ENCODE peak calls at places on chromosome 3, in eight cellular contexts. Q is breast epithelium, V is fibroblast of mammary gland, N is IMR-90, T is WERI-Rb-1, E is fibroblast of lung, J is psoas muscle, K is neural crest cell. W is an unnamed sample.

GRCh38 chr3:173893066-173893465 is 495.5 kb downstream of the NLGN1 start:
- DNase-seq in Q (no peak), N (peak), V (peak), K (no peak), E (peak), J (no peak), T (no peak), W (no peak)

GRCh38 chr3:37559461-37559860 is 302.2 kb upstream of the CTDSPL start:
- DNase-seq in V (peak), K (no peak), N (peak), T (no peak), Q (no peak), J (no peak), E (peak), W (no peak)

GRCh38 chr3:37499061-37499785 is 324.8 kb upstream of the LRRFIP2 start:
- DNase-seq in J (no peak), V (no peak), N (no peak), K (no peak), T (no peak), E (no peak), Q (no peak), W (no peak)

GRCh38 chr3:126557415-126557745 is 1.4 kb downstream of the C3orf22 start:
- DNase-seq in V (no peak), J (peak), E (no peak), Q (no peak), T (peak), N (no peak), K (no peak), W (peak)

GRCh38 chr3:104549099-104549714 is 817.5 kb upstream of the ALCAM start:
- DNase-seq in N (no peak), V (no peak), T (no peak), E (peak), Q (no peak), J (no peak), K (no peak), W (no peak)

GRCh38 chr3:39267631-39268553 is 11.9 kb downstream of the CX3CR1 start:
- DNase-seq in K (no peak), E (no peak), N (no peak), V (no peak), Q (no peak), J (no peak), T (no peak), W (no peak)

GRCh38 chr3:147572970-147573340 is 163.8 kb downstream of the ZIC1 start:
- DNase-seq in E (no peak), Q (no peak), N (no peak), J (no peak), V (peak), T (no peak), K (no peak), W (no peak)

GRCh38 chr3:190026154-190026553 is 94.5 kb downstream of the P3H2 start:
- DNase-seq in N (peak), J (no peak), K (no peak), T (no peak), Q (no peak), E (no peak), V (no peak), W (no peak)

GRCh38 chr3:12868039-12869024 is 27.0 kb upstream of the RPL32 start:
- DNase-seq in Q (peak), T (peak), J (peak), K (peak), E (peak), N (peak), V (peak), W (peak)

GRCh38 chr3:141387446-141388030 is 19.2 kb downstream of the ZBTB38 start:
- DNase-seq in N (no peak), E (no peak), T (no peak), V (no peak), Q (no peak), K (no peak), J (no peak), W (no peak)

GRCh38 chr3:64647825-64648224 is 40.0 kb downstream of the ADAMTS9 start:
- DNase-seq in K (peak), T (no peak), N (no peak), V (no peak), J (no peak), Q (no peak), E (no peak), W (no peak)

GRCh38 chr3:23325466-23326065 is 122.4 kb downstream of the UBE2E2 start:
- DNase-seq in J (no peak), T (no peak), K (no peak), E (peak), V (peak), N (no peak), Q (no peak), W (no peak)

GRCh38 chr3:63910873-63911272 is 1.3 kb downstream of the SCAANT1 start:
- DNase-seq in K (no peak), Q (no peak), J (no peak), V (peak), T (no peak), E (peak), N (peak), W (no peak)

GRCh38 chr3:37779289-37780152 is 82.2 kb upstream of the CTDSPL start:
- DNase-seq in N (peak), V (peak), T (peak), Q (no peak), E (peak), K (peak), J (no peak), W (no peak)

GRCh38 chr3:78494831-78495230 is 1273.0 kb downstream of the ROBO1 start:
- DNase-seq in Q (no peak), N (no peak), E (no peak), K (no peak), J (no peak), T (no peak), V (no peak), W (no peak)

GRCh38 chr3:100988080-100988479 is 5.1 kb downstream of the ABI3BP start:
- DNase-seq in N (no peak), J (no peak), T (no peak), Q (no peak), E (no peak), K (no peak), V (no peak), W (no peak)

GRCh38 chr3:196867155-196867506 is 589 bp upstream of the SENP5 start:
- DNase-seq in T (no peak), K (no peak), V (no peak), N (no peak), E (no peak), Q (no peak), J (no peak), W (no peak)

GRCh38 chr3:72310028-72310987 is 525.4 kb upstream of the PROK2 start:
- DNase-seq in K (no peak), V (peak), T (no peak), J (no peak), Q (no peak), N (peak), E (peak), W (peak)

GRCh38 chr3:47847801-47848518 is 45.0 kb downstream of the DHX30 start:
- DNase-seq in N (no peak), V (no peak), K (no peak), J (no peak), T (no peak), Q (no peak), E (no peak), W (no peak)

GRCh38 chr3:124352143-124352528 is 360.2 kb upstream of the ROPN1 start:
- DNase-seq in V (no peak), N (no peak), K (no peak), E (peak), J (no peak), Q (no peak), T (no peak), W (no peak)

GRCh38 chr3:182182531-182182968 is 470.8 kb downstream of the SOX2 start:
- DNase-seq in N (no peak), V (peak), K (no peak), E (peak), Q (no peak), T (no peak), J (no peak), W (no peak)

DNA sequence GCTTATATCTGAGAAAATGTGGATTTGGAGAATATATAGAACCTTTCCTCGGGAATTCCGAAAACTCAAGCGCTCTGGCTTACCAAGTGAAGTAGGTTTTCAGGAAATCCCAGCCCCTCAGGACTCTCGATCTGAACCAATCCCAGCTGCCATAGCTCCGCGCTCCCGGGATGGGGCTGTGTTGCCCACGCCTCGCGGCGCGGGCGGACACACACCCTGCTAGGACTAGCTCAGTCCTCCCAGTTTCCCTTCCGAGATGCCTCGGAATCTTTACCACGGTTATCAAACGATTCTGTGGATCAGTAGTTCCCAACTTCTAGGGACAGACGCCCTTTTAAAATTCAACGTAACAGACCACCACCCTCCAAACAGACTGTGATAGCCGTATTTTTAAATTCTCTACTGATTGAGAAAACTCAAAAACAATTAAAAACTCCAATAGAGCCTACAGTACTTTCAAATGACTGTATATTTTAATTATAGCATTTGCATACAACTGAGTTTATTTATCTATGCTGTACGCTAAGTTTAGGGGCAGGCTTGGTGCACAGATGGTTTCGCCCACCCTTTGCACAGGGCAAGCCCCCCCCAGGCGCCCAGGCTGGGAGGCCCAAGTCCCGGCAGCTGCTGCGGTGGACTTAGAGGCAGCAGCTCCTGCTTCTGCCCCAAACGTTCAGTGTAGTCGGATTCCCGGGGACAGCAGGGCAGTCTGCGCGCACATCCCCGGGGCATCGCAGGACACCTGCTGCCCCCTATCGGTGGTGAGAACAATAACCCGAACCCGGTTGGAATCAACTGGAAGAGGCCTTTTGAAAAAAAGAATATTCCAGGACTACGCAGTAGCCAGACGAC is 52.3 kb downstream of the CCDC54 start:
- DNase-seq in Q (peak), K (peak), V (peak), E (peak), T (peak), J (peak), N (peak), W (peak)
- TF ChIP-seq CTCF in Q (peak), K (peak), V (peak), E (peak), T (peak), J (peak), N (peak), W (peak)

DNA sequence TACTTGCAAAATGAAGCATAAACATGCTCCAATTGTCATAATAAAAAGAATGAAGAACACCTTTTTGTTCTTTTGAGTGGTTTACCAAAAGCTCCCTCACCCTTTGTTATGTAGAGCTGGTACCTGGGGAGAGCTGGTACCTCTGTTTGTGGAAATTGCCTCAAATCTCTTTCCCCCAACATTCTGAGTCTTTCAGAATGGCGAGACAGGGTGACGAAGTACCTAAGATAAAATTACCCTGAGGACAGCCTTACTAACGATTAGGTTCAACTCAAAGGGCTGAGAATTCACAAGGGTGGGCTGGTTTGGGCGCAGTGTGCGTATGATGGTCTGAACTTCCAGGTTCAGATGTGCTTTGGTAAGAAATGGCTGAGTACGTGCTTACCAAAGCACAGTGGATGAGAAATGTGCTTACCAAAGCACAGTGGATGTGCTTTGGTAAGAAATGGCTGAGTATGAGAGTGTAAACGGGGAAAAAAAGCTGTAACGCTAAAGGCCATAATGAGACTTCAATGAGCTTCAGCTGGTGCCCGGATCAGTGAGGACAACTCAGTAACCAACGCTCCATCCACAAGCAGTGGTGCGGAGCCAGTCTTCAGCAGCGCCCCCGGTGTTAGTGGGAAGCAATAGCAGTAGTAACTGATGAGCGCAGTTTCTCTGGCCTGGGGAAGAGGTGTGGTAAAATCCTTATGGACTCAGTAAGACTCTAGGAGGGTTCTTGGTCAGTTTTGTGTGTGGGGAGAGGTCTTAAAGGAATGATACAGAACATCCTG is 72.3 kb upstream of the LRIG1 start:
- DNase-seq in J (no peak), V (no peak), E (no peak), N (no peak), T (peak), Q (no peak), K (peak), W (no peak)
- TF ChIP-seq CTCF in J (peak), V (peak), E (no peak), N (peak), T (peak), Q (no peak), K (peak), W (no peak)

GRCh38 chr3:5006755-5007202 is 27.5 kb downstream of the BHLHE40 start:
- DNase-seq in N (no peak), J (no peak), T (peak), K (no peak), E (no peak), V (no peak), Q (no peak), W (peak)
- TF ChIP-seq CTCF in N (no peak), J (no peak), T (no peak), K (no peak), E (no peak), V (no peak), Q (no peak), W (no peak)

DNA sequence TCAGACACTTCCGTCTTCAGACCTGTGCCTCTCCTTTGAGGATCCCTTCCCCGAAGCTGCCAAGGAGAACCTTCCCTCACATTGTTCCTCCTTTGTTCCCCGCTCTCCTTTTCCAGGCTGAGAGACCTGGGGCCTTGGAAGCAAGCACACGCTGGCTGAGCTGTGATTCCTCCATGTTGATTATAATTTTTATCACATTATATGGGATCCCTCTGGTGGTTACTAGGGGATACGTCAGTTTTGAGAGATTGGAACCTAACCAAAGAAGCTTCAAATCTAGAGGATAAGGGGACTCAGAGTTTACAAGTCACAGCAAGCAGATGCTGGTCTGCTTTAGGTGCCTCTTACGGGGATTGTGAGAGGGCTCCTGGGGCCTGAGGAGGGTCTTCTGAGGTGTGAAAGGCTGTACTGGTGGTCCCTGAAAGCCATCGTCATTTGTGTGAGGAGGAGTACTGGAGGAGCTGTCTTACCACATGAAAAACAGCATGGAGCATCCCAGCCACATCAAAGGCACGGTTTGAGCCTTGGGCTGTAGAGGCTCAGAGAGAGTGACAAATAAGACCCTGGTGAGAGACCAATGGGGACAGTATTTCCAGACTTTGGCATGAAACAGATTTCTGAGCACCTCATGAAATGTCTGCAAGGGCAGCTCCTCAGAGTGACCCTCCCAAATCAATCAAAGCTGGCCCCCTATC is 760.1 kb upstream of the CFAP20DC start:
- DNase-seq in K (no peak), T (peak), Q (no peak), J (no peak), N (peak), E (peak), V (peak), W (no peak)
- TF ChIP-seq CTCF in K (peak), T (peak), Q (peak), J (peak), N (peak), E (peak), V (peak), W (no peak)

GRCh38 chr3:136070334-136070733 is 104.8 kb downstream of the PPP2R3A start:
- DNase-seq in T (no peak), J (no peak), V (peak), K (no peak), N (peak), E (peak), Q (no peak), W (no peak)

GRCh38 chr3:136069933-136070332 is 104.4 kb downstream of the PPP2R3A start:
- DNase-seq in T (no peak), J (no peak), E (no peak), Q (no peak), V (peak), K (no peak), N (peak), W (no peak)

GRCh38 chr3:136074546-136074945 is 109.0 kb downstream of the PPP2R3A start:
- DNase-seq in K (no peak), N (peak), V (peak), E (peak), Q (no peak), T (no peak), J (no peak), W (no peak)

GRCh38 chr3:136068708-136069107 is 103.2 kb downstream of the PPP2R3A start:
- DNase-seq in T (no peak), N (peak), J (no peak), K (no peak), V (peak), Q (no peak), E (peak), W (no peak)

DNA sequence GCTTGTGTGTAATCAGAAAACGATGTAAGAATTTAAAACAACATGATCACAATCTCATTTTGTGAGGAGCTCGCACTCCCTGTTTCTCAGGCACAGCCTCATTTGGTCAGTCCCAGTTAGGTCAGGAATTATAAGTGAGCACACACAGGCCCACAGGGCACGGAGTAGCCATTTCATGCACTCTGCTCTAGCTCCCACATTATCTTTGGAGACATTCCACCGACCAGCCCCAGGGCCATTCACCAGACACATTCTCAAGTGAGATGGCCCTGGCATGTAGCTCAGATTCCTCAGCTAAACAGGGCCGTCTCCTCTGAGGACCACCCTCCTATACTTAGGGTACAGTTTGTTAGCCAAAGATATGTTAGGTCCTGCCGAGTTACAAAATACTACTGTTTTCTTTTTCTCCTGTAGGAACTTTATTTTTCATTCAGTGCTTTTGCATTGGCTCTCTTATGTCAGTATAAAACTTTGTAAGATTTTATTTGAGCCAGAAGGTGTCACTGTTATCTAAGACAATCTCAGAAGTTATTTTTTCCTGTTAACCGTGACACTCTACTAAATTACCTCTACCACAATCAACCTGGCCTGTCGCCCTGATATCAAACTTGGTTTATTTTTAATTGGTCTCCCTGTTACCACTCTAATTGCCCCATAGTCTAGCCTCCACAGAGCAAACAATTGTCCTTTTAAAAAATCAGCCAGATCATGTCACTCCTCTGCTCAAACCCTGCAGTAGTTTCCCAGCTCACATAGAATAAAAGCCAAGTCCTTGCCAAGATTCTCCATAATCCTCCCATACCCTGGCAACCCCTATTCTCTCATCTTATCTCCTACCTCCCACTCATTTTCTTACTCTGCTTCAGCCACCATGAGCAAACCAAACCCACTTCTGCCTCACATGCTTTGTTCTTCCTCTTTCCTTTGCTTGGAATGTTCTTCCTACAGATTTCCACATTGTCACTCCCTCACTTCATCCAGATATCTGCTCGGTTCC is 105.7 kb downstream of the PPP2R3A start:
- DNase-seq in V (peak), N (peak), T (no peak), Q (peak), E (peak), J (peak), K (no peak), W (no peak)
- TF ChIP-seq CTCF in V (no peak), N (no peak), T (no peak), Q (no peak), E (no peak), J (peak), K (no peak), W (no peak)

W was measured in CD14-positive monocyte.